ENCODE peak calls at places on chromosomes 4 and X, in eight cellular contexts. L, G, X, E, W, N, F and J are unnamed samples.

GRCh38 chr4:82562553-82562854 is 716 bp upstream of the TMEM150C start:
- DNase-seq in G (no peak), E (no peak), X (no peak), L (no peak), N (no peak), W (no peak), F (no peak), J (no peak)

GRCh38 chrX:132876509-132876837 is 82.0 kb downstream of the HS6ST2 start:
- DNase-seq in G (no peak), L (no peak), E (peak; percentile 57), F (no peak), X (no peak), W (no peak), N (no peak), J (no peak)

GRCh38 chr4:184111433-184111832 is 106.2 kb downstream of the ENPP6 start:
- DNase-seq in L (no peak), X (no peak), F (no peak), E (no peak), W (no peak), G (no peak), N (no peak), J (no peak)

GRCh38 chr4:22500128-22500611 is 15.7 kb downstream of the ADGRA3 start:
- DNase-seq in G (no peak), W (peak; percentile 78), L (peak; percentile 68), E (no peak), N (no peak), F (no peak), X (peak; percentile 73), J (no peak)

GRCh38 chrX:11305641-11306040 is 12.4 kb downstream of the AMELX start:
- DNase-seq in E (no peak), G (no peak), L (no peak), N (no peak), W (no peak), F (no peak), X (no peak), J (no peak)

GRCh38 chrX:3295731-3296130 is 50.7 kb downstream of the MXRA5 start:
- DNase-seq in F (no peak), X (peak; percentile 17), W (no peak), G (no peak), L (no peak), E (peak; percentile 44), N (no peak), J (peak; percentile 13)

GRCh38 chrX:9182041-9182440 is 148.1 kb upstream of the FAM9B start:
- DNase-seq in X (no peak), G (no peak), N (no peak), L (no peak), W (no peak), F (no peak), E (no peak), J (no peak)

GRCh38 chr4:138175337-138175794 is 66.8 kb downstream of the SLC7A11 start:
- DNase-seq in G (no peak), N (no peak), X (no peak), E (no peak), L (peak; percentile 19), W (peak; percentile 38), F (no peak), J (peak; percentile 37)

GRCh38 chr4:15118281-15118680 is 116.0 kb downstream of the CPEB2 start:
- DNase-seq in W (no peak), E (no peak), N (peak; percentile 62), L (no peak), G (no peak), X (no peak), F (no peak), J (no peak)

GRCh38 chrX:55801811-55802210 is 84.3 kb downstream of the RRAGB start:
- DNase-seq in G (no peak), F (no peak), E (no peak), X (no peak), L (peak; percentile 9), N (no peak), W (peak; percentile 3), J (no peak)

GRCh38 chr4:122701061-122701460 is 31.4 kb upstream of the BBS12 start:
- DNase-seq in W (no peak), F (no peak), G (peak; percentile 37), N (no peak), L (no peak), E (no peak), X (peak; percentile 39), J (no peak)

GRCh38 chr4:165873298-165874071 is 448 bp downstream of the TLL1 start:
- DNase-seq in X (peak; percentile 56), E (peak; percentile 78), G (peak; percentile 12), W (peak; percentile 14), F (peak; percentile 66), L (no peak), N (peak; percentile 3), J (no peak)

GRCh38 chrX:100409316-100410082 is 574 bp downstream of the PCDH19 start:
- DNase-seq in F (no peak), N (no peak), E (peak; percentile 52), G (no peak), X (no peak), L (no peak), W (no peak), J (no peak)

GRCh38 chrX:69718102-69718501 is 102.2 kb downstream of the EDA start:
- DNase-seq in W (no peak), F (no peak), G (no peak), E (no peak), X (no peak), N (no peak), L (no peak), J (no peak)

GRCh38 chr4:59612235-59612634 is 1587.9 kb upstream of the ADGRL3 start:
- DNase-seq in N (no peak), W (no peak), X (peak; percentile 58), F (no peak), G (peak; percentile 61), E (no peak), L (no peak), J (peak; percentile 65)

GRCh38 chrX:115289465-115289864 is at the start of gene LUZP4:
- DNase-seq in L (no peak), X (no peak), W (no peak), E (no peak), G (no peak), N (no peak), F (no peak), J (no peak)

GRCh38 chr4:114807759-114808404 is 209.3 kb downstream of the UGT8 start:
- DNase-seq in X (peak; percentile 14), F (no peak), L (no peak), N (peak; percentile 42), E (peak; percentile 71), G (no peak), W (no peak), J (peak; percentile 4)

GRCh38 chr4:15004701-15005301 is 2.5 kb downstream of the CPEB2 start:
- DNase-seq in N (peak; percentile 20), E (peak; percentile 60), X (peak; percentile 80), L (peak; percentile 91), F (peak; percentile 91), G (peak; percentile 27), W (peak; percentile 86), J (peak; percentile 27)

GRCh38 chr4:120331486-120332281 is 265.0 kb upstream of the MAD2L1 start:
- DNase-seq in N (no peak), X (peak; percentile 33), E (no peak), G (no peak), L (no peak), F (no peak), W (no peak), J (no peak)

GRCh38 chr4:185412412-185412811 is 13.4 kb downstream of the UFSP2 start:
- DNase-seq in E (no peak), X (no peak), N (no peak), L (no peak), F (no peak), G (no peak), W (no peak), J (no peak)

GRCh38 chr4:3239998-3240920 is 8.7 kb upstream of the MSANTD1 start:
- DNase-seq in E (no peak), L (no peak), W (no peak), N (no peak), G (no peak), F (no peak), X (no peak), J (no peak)

GRCh38 chr4:174873931-174874330 is 44.2 kb upstream of the ADAM29 start:
- DNase-seq in N (no peak), W (no peak), G (no peak), E (peak; percentile 41), X (no peak), F (no peak), L (no peak), J (peak; percentile 33)
- TF ChIP-seq CTCF in N (no peak), W (no peak), G (no peak), E (peak; percentile 62), X (peak; percentile 14), F (no peak), L (no peak), J (peak; percentile 56)

DNA sequence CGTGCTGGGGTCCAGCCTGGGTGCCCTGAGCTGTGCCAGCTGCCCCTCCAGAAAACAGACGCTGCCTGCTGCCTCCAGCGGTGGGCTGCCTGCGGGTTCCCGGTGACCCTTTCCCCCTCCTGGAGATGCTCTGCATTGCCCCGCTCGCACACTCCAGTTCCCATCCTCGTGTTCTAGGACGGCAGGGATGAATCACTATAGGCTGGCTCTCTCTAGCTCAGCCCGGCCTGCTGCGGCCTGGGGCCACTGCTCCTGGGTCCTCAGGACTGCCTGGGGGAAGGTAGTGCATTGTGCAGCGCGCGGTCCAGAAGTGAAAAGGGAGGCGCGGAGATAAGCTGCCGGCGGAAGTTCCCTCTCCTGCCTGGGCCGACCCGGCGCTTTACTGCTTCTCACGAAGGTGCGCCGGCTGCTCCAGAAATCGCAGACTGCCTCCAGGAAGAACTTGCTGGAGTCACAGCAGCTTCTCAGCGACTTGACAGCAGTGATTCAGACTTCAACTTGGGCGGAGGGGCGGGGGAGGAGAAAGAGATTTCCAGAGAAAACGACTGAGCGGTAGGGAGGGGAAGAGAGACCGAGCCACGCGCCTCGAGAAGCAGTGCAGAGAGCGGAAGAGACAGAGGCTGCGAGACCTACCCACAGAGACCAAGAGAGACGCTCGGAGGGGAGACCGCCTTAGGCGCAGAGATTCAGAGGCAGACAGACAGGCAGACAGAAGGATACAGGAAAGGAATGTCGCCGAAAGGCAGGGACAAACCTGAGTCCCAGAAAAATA is 6.7 kb upstream of the MSX1 start:
- DNase-seq in F (no peak), G (no peak), N (no peak), E (peak; percentile 81), W (no peak), X (peak; percentile 58), L (no peak), J (peak; percentile 76)
- H3K27me3 ChIP-seq in F (peaks cover 90% of the 10 kb centered on the region), G (peaks cover 74% of the 10 kb centered on the region), N (peaks cover 5% of the 10 kb centered on the region), E (peaks cover 100% of the 10 kb centered on the region), W (peaks cover 24% of the 10 kb centered on the region), X (peaks cover 41% of the 10 kb centered on the region), L (peaks cover 89% of the 10 kb centered on the region), J (peaks cover 12% of the 10 kb centered on the region)

DNA sequence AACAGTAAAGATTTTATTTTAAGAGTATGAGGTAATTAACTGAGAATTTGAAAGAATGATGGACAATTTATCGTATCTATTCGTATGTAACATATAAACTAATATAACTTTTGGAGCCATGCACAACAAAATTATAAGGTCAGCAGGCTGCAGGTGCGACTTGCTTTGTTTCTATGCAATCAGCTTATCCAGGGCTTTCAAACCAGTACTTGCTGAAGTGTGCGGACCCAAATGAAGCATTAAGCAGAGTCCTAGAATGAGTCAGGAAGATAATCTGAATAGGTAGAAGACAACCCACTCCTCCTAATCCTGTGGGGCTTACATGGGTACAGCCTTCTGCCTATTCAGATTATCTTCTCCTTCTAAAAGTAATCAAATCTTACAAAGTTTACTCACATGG is 2.1 kb downstream of the NSD2 start:
- DNase-seq in W (no peak), L (no peak), E (peak; percentile 42), N (no peak), G (no peak), F (no peak), X (no peak), J (no peak)
- H3K27ac ChIP-seq in W (no peak overlapping the region), L (peak overlapping the region; percentile 99), E (no peak overlapping the region), N (peak overlapping the region; percentile 80), G (peak overlapping the region; percentile 69), F (no peak overlapping the region), X (peak overlapping the region; percentile 50), J (peak overlapping the region; percentile 21)

GRCh38 chr4:142850478-142850877 is 4.4 kb upstream of the INPP4B start:
- DNase-seq in X (no peak), W (no peak), E (peak; percentile 15), G (no peak), F (no peak), N (no peak), L (no peak), J (no peak)
- TF ChIP-seq CTCF in X (peak; percentile 65), W (no peak), E (peak; percentile 47), G (peak; percentile 55), F (no peak), N (no peak), L (no peak), J (peak; percentile 57)